ENCODE peak calls at places on chromosome 20, in five cellular contexts. One of them, this sample, is unnamed.

GRCh38 chr20:354298-354977 is 7.5 kb downstream of the NRSN2 start:
- DNase-seq in stomach: peak; percentile 81
- DNase-seq in HCT116: peak; percentile 59
- DNase-seq in GM23338: peak; percentile 91
- DNase-seq in H1: peak; percentile 92
- DNase-seq in this sample: peak; percentile 72

GRCh38 chr20:4876301-4876700 is 125.0 kb downstream of the SLC23A2 start:
- DNase-seq in HCT116: no peak
- DNase-seq in H1: no peak
- DNase-seq in stomach: no peak
- DNase-seq in GM23338: no peak
- DNase-seq in this sample: no peak

GRCh38 chr20:48326868-48327267 is 500.9 kb downstream of the PREX1 start:
- DNase-seq in H1: no peak
- DNase-seq in stomach: no peak
- DNase-seq in GM23338: no peak
- DNase-seq in HCT116: no peak
- DNase-seq in this sample: peak; percentile 40

GRCh38 chr20:33279261-33279910 is 3.6 kb upstream of the BPIFB1 start:
- DNase-seq in GM23338: no peak
- DNase-seq in stomach: no peak
- DNase-seq in HCT116: no peak
- DNase-seq in H1: no peak
- DNase-seq in this sample: no peak

GRCh38 chr20:13492001-13492480 is 146.7 kb downstream of the TASP1 start:
- DNase-seq in stomach: no peak
- DNase-seq in H1: no peak
- DNase-seq in HCT116: no peak
- DNase-seq in GM23338: peak; percentile 89
- DNase-seq in this sample: no peak

GRCh38 chr20:40652426-40652825 is 36.6 kb downstream of the MAFB start:
- DNase-seq in GM23338: no peak
- DNase-seq in HCT116: no peak
- DNase-seq in stomach: no peak
- DNase-seq in H1: no peak
- DNase-seq in this sample: no peak

GRCh38 chr20:43205699-43206098 is 16.0 kb upstream of the PTPRT start:
- DNase-seq in H1: no peak
- DNase-seq in HCT116: no peak
- DNase-seq in GM23338: no peak
- DNase-seq in stomach: no peak
- DNase-seq in this sample: no peak

GRCh38 chr20:18632196-18632789 is 44.4 kb downstream of the DTD1 start:
- DNase-seq in HCT116: peak; percentile 34
- DNase-seq in stomach: peak; percentile 73
- DNase-seq in H1: peak; percentile 80
- DNase-seq in GM23338: peak; percentile 88
- DNase-seq in this sample: peak; percentile 20

GRCh38 chr20:7836076-7836475 is 104.2 kb downstream of the HAO1 start:
- DNase-seq in stomach: no peak
- DNase-seq in GM23338: no peak
- DNase-seq in HCT116: no peak
- DNase-seq in H1: no peak
- DNase-seq in this sample: no peak

GRCh38 chr20:2692036-2692885 is at the start of gene EBF4:
- DNase-seq in H1: peak; percentile 64
- DNase-seq in GM23338: peak; percentile 51
- DNase-seq in stomach: peak; percentile 55
- DNase-seq in HCT116: no peak
- DNase-seq in this sample: no peak

GRCh38 chr20:23142162-23143050 is 56.3 kb upstream of the CD93 start:
- DNase-seq in H1: no peak
- DNase-seq in stomach: no peak
- DNase-seq in HCT116: no peak
- DNase-seq in GM23338: no peak
- DNase-seq in this sample: no peak

GRCh38 chr20:53929974-53930650 is 140.3 kb downstream of the BCAS1 start:
- DNase-seq in GM23338: no peak
- DNase-seq in stomach: no peak
- DNase-seq in HCT116: no peak
- DNase-seq in H1: no peak
- DNase-seq in this sample: no peak

GRCh38 chr20:38649275-38649891 is 47.8 kb downstream of the ARHGAP40 start:
- DNase-seq in HCT116: no peak
- DNase-seq in GM23338: peak; percentile 78
- DNase-seq in stomach: no peak
- DNase-seq in H1: peak; percentile 66
- DNase-seq in this sample: no peak

GRCh38 chr20:60270341-60270740 is 312.1 kb downstream of the CDH26 start:
- DNase-seq in HCT116: no peak
- DNase-seq in H1: no peak
- DNase-seq in stomach: no peak
- DNase-seq in GM23338: no peak
- DNase-seq in this sample: no peak

GRCh38 chr20:12207875-12208274 is 290.2 kb downstream of the BTBD3 start:
- DNase-seq in H1: peak; percentile 77
- DNase-seq in HCT116: peak; percentile 0
- DNase-seq in stomach: peak; percentile 26
- DNase-seq in GM23338: peak; percentile 86
- DNase-seq in this sample: no peak

GRCh38 chr20:49187330-49188100 is 619 bp downstream of the STAU1 start:
- DNase-seq in HCT116: no peak
- DNase-seq in H1: no peak
- DNase-seq in GM23338: peak; percentile 58
- DNase-seq in stomach: peak; percentile 28
- DNase-seq in this sample: no peak

GRCh38 chr20:31830406-31830981 is 11.3 kb downstream of the MYLK2 start:
- DNase-seq in HCT116: no peak
- DNase-seq in H1: no peak
- DNase-seq in GM23338: no peak
- DNase-seq in stomach: no peak
- DNase-seq in this sample: no peak

GRCh38 chr20:31827059-31827458 is 7.9 kb downstream of the MYLK2 start:
- DNase-seq in GM23338: no peak
- DNase-seq in H1: no peak
- DNase-seq in stomach: no peak
- DNase-seq in HCT116: no peak
- DNase-seq in this sample: no peak

GRCh38 chr20:31831211-31831610 is 12.1 kb downstream of the MYLK2 start:
- DNase-seq in HCT116: no peak
- DNase-seq in H1: no peak
- DNase-seq in GM23338: no peak
- DNase-seq in stomach: no peak
- DNase-seq in this sample: no peak

GRCh38 chr20:31831771-31832306 is 12.7 kb downstream of the MYLK2 start:
- DNase-seq in GM23338: no peak
- DNase-seq in stomach: no peak
- DNase-seq in HCT116: no peak
- DNase-seq in H1: no peak
- DNase-seq in this sample: no peak

GRCh38 chr20:31829731-31830130 is 10.6 kb downstream of the MYLK2 start:
- DNase-seq in H1: no peak
- DNase-seq in GM23338: no peak
- DNase-seq in stomach: no peak
- DNase-seq in HCT116: no peak
- DNase-seq in this sample: no peak
- TF ChIP-seq POLR2AphosphoS5 in H1: no peak
- TF ChIP-seq POLR2AphosphoS5 in GM23338: no peak
- TF ChIP-seq POLR2AphosphoS5 in stomach: no peak
- TF ChIP-seq POLR2AphosphoS5 in HCT116: no peak
- TF ChIP-seq POLR2AphosphoS5 in this sample: no peak

DNA sequence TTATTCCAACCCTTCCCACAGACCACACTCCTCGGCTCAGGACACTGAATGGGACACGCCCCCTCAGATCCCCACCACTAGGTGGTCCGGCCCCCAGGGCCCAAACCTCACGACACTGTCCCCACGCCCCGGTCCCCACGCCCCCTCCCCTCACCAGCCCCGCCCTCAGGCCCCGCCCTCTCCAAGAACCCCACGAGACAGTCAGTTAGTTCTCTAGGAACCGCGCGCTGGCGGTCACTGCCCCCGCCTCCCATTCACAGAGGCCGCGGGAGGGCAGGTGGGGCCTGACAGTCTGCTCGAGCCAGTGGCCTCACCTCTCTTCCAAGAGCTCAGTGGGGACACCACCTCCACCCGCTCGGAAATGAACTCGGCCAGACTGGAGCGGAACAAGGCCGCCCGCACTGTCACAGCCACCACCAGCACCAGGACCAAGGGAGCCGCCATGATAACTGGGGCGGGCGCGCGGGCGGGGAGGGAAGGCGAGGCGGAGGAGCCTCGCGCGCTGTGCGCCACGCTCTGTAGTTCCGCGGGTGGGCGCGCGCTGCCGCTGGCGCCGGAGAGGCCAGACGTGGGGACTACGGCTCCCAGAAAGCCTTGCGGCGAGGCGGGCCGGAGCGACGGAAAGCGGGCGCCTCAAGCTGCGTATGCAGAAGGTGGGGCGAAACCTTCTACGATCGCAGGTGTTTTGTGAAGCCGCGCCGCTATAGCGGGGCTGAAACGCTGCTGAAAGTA is at the start of gene PIGU:
- DNase-seq in HCT116: peak; percentile 91
- DNase-seq in stomach: peak; percentile 97
- DNase-seq in H1: peak; percentile 91
- DNase-seq in GM23338: peak; percentile 97
- DNase-seq in this sample: peak; percentile 94
- H3K27me3 ChIP-seq in HCT116: no peaks in the 10 kb centered on the region
- H3K27me3 ChIP-seq in stomach: no peaks in the 10 kb centered on the region
- H3K27me3 ChIP-seq in H1: no peaks in the 10 kb centered on the region
- H3K27me3 ChIP-seq in GM23338: no peaks in the 10 kb centered on the region
- H3K27me3 ChIP-seq in this sample: no peaks in the 10 kb centered on the region

GRCh38 chr20:19975901-19976300 is 41.3 kb upstream of the NAA20 start:
- DNase-seq in H1: no peak
- DNase-seq in GM23338: no peak
- DNase-seq in stomach: peak; percentile 46
- DNase-seq in HCT116: no peak
- DNase-seq in this sample: no peak

GRCh38 chr20:19975436-19975799 is 41.7 kb upstream of the NAA20 start:
- DNase-seq in GM23338: no peak
- DNase-seq in H1: peak; percentile 37
- DNase-seq in HCT116: no peak
- DNase-seq in stomach: no peak
- DNase-seq in this sample: no peak

GRCh38 chr20:19976595-19977372 is 40.4 kb upstream of the NAA20 start:
- DNase-seq in HCT116: peak; percentile 63
- DNase-seq in stomach: peak; percentile 62
- DNase-seq in GM23338: no peak
- DNase-seq in H1: peak; percentile 47
- DNase-seq in this sample: no peak

GRCh38 chr20:19973920-19974620 is 43.1 kb upstream of the NAA20 start:
- DNase-seq in stomach: peak; percentile 42
- DNase-seq in HCT116: no peak
- DNase-seq in GM23338: no peak
- DNase-seq in H1: no peak
- DNase-seq in this sample: peak; percentile 83

DNA sequence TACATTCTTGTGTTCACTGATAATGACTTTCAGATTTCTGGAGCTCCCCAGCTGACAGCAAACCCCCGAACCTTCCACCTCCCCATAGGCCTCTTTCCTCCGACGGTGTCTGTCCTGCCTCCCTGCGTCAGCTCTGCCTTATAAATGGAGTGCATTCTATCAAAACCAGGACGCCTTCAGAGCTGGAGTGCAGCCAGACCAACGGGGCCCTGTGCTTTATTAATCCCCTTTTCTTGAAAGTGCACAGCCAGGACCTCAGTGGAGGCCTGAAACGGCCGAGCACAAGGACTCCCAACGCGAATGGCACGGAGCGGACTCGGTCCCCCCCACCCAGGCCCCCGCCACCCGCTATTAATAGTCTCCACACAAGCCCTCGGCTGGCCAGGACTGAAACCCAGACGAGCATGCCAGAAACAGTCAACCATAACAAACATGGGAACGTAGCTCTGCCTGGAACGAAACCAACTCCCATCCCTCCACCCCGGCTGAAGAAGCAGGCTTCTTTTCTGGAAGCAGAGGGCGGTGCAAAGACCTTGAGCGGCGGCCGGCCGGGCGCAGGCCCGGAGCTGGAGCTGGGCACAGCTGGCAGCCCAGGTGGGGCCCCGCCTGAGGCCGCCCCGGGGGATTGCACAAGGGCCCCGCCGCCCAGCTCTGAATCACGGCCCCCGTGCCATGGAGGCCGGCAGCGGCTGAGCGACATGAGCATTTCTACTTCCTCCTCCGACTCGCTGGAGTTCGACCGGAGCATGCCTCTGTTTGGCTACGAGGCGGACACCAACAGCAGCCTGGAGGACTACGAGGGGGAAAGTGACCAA is 42.3 kb upstream of the NAA20 start:
- DNase-seq in H1: peak; percentile 37
- DNase-seq in GM23338: no peak
- DNase-seq in stomach: peak; percentile 88
- DNase-seq in HCT116: no peak
- DNase-seq in this sample: peak; percentile 82
- TF ChIP-seq POLR2AphosphoS5 in H1: no peak
- TF ChIP-seq POLR2AphosphoS5 in GM23338: no peak
- TF ChIP-seq POLR2AphosphoS5 in stomach: no peak
- TF ChIP-seq POLR2AphosphoS5 in HCT116: no peak
- TF ChIP-seq POLR2AphosphoS5 in this sample: peak; percentile 34

DNA sequence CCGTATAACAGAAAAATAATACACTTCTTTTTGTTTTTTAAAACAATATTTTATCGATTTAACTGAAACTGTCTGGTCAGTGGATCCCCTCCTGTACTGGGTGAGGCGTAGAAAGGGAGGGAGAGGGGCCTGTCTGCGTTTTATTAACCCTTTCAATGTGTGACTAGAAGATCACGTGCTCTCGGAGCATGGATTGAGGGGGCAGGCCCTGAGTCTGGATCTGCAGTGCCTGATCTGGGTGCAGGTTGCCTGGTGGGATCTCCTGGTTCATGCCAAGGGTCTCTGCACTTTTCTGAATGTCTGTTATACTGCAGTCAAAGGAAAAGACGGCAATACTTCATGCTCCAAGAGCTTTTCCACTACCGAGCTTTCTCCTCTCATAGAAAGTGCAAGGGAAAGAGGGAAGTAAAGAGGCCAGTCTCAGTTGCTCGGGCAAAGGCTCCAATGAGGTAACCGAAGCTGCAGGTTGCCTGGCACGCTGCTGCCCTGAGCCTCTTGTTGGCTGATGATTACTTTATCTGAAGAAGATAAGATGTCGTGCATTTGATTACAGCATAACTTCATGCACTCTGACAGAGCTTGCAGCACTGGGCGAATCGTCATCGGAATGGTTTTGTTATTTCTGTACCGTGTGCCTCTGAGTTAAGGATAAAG is 167.4 kb upstream of the PMEPA1 start:
- DNase-seq in HCT116: no peak
- DNase-seq in GM23338: no peak
- DNase-seq in stomach: no peak
- DNase-seq in H1: peak; percentile 44
- DNase-seq in this sample: no peak
- H3K27me3 ChIP-seq in HCT116: peaks cover 67% of the 10 kb centered on the region
- H3K27me3 ChIP-seq in GM23338: no peaks in the 10 kb centered on the region
- H3K27me3 ChIP-seq in stomach: no peaks in the 10 kb centered on the region
- H3K27me3 ChIP-seq in H1: no peaks in the 10 kb centered on the region
- H3K27me3 ChIP-seq in this sample: no peaks in the 10 kb centered on the region